ENCODE peak calls at places on chromosome 17, in nine cellular contexts. I is NB4; S is osteocyte; C is ascending aorta; U is fibroblast of villous mesenchyme; O is esophagus squamous epithelium; D is CD8-positive, alpha-beta T cell; K is stomach; B is lower lobe of right lung. G is an unnamed sample.

GRCh38 chr17:61285483-61286320 is 113.9 kb upstream of the TBX2 start:
- DNase-seq in C (no peak), O (no peak), D (no peak), U (peak; percentile 96), K (no peak), S (no peak), B (no peak), I (no peak), G (no peak)

GRCh38 chr17:27807567-27808470 is 7.5 kb upstream of the NOS2 start:
- DNase-seq in S (no peak), K (peak; percentile 49), U (peak; percentile 6), C (no peak), D (peak; percentile 22), O (no peak), B (no peak), I (no peak), G (no peak)

GRCh38 chr17:16374129-16374528 is 6.8 kb upstream of the UBB start:
- DNase-seq in I (no peak), U (peak; percentile 92), B (no peak), O (no peak), D (no peak), S (no peak), K (no peak), C (peak; percentile 80), G (no peak)

GRCh38 chr17:59785091-59785799 is 77.8 kb downstream of the VMP1 start:
- DNase-seq in B (no peak), O (no peak), U (peak; percentile 67), C (no peak), S (no peak), D (no peak), I (peak; percentile 64), K (no peak), G (no peak)

GRCh38 chr17:41695954-41696720 is 7.5 kb downstream of the EIF1 start:
- DNase-seq in C (no peak), K (peak; percentile 48), S (peak; percentile 88), D (peak; percentile 42), U (peak; percentile 87), O (no peak), I (peak; percentile 85), B (no peak), G (no peak)

GRCh38 chr17:65027305-65027704 is 29.2 kb downstream of the GNA13 start:
- DNase-seq in K (no peak), B (no peak), O (no peak), C (no peak), U (peak; percentile 73), D (no peak), S (no peak), I (peak; percentile 70), G (no peak)

GRCh38 chr17:61806941-61807340 is 56.4 kb downstream of the BRIP1 start:
- DNase-seq in I (no peak), B (no peak), C (no peak), S (no peak), O (no peak), U (no peak), K (no peak), D (no peak), G (no peak)

GRCh38 chr17:2423271-2423670 is 22.4 kb upstream of the MNT start:
- DNase-seq in D (no peak), S (no peak), U (no peak), C (no peak), B (no peak), O (no peak), I (no peak), K (no peak), G (no peak)

GRCh38 chr17:35743911-35744328 is 9.1 kb downstream of the GAS2L2 start:
- DNase-seq in K (no peak), B (no peak), D (no peak), O (no peak), S (no peak), U (peak; percentile 48), I (peak; percentile 80), C (no peak), G (no peak)

GRCh38 chr17:74393323-74393942 is 26.1 kb downstream of the GPR142 start:
- DNase-seq in O (no peak), D (no peak), I (peak; percentile 75), U (no peak), S (no peak), C (peak; percentile 72), K (no peak), B (no peak), G (no peak)

GRCh38 chr17:77942111-77942988 is 16.2 kb upstream of the TNRC6C start:
- DNase-seq in I (no peak), U (no peak), C (no peak), K (no peak), B (no peak), D (no peak), S (no peak), O (no peak), G (no peak)

GRCh38 chr17:2794116-2794803 is 2.0 kb upstream of the RAP1GAP2 start:
- DNase-seq in C (no peak), O (no peak), K (no peak), D (no peak), U (no peak), I (peak; percentile 30), S (no peak), B (no peak), G (no peak)

GRCh38 chr17:34709108-34709779 is 129.9 kb downstream of the TMEM132E start:
- DNase-seq in O (no peak), K (no peak), D (no peak), C (no peak), S (no peak), I (no peak), B (no peak), U (no peak), G (no peak)

DNA sequence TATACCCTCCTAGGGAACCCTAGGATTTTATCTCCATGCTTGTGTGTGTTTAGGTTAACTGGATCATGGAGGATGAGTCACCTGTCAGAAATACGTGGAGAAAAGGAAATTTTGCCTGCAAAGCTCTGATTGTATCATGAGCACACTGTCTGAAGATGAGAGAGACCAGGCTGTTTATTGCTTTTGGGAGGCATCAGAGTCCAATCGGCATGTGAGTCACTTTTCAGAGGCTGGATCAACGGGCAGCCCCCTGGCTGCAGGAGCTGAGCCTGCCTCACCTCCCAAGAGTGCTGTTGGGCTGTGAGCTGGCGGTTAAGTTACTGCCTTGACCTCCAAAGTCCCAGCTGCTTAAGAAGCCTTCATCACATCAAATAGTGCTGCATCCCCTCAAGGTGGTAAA is 41.5 kb upstream of the MED9 start:
- DNase-seq in K (no peak), O (no peak), U (peak; percentile 97), C (no peak), I (peak; percentile 65), B (peak; percentile 14), S (no peak), D (no peak), G (no peak)
- TF ChIP-seq CTCF in K (no peak), O (no peak), U (peak; percentile 65), C (no peak), I (no peak), B (no peak), S (no peak), D (no peak), G (no peak)

DNA sequence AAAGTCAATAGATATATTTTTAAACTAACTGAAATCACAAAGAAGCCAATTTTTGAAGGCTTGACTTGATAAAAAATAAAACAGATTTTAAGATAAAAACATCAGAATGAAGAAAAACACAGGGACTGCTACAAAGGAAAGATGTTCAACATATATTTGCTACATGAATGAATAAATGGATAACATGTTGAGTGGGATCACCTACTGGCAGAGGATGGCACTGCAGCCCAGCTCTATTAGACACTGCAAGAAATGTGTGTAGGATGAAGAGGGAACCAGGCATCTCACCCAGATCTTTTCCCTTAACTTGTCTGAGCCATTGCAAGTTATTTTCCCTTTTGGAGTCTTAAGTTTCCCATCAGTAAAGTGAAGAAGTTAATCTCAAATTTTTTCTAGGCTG is 4.2 kb downstream of the AIPL1 start:
- DNase-seq in B (no peak), D (no peak), S (no peak), U (no peak), I (no peak), O (no peak), K (no peak), C (no peak), G (no peak)
- TF ChIP-seq CTCF in B (peak; percentile 21), D (no peak), S (peak; percentile 27), U (peak; percentile 32), I (no peak), O (peak; percentile 44), K (no peak), C (no peak), G (no peak)

GRCh38 chr17:47843391-47843730 is 2.3 kb upstream of the SCRN2 start:
- DNase-seq in U (no peak), I (no peak), C (no peak), B (no peak), D (no peak), O (no peak), S (no peak), K (no peak), G (no peak)

GRCh38 chr17:47840742-47841487 is at the start of gene SCRN2:
- DNase-seq in U (peak; percentile 79), O (peak; percentile 16), I (peak; percentile 87), S (peak; percentile 95), K (peak; percentile 93), C (peak; percentile 94), D (peak; percentile 71), B (peak; percentile 94), G (peak; percentile 76)

GRCh38 chr17:47844230-47844629 is 3.2 kb upstream of the SCRN2 start:
- DNase-seq in D (no peak), I (no peak), C (no peak), U (peak; percentile 26), O (no peak), K (no peak), B (no peak), S (no peak), G (no peak)

GRCh38 chr17:47839899-47840741 is 953 bp downstream of the SCRN2 start:
- DNase-seq in D (no peak), U (no peak), C (no peak), I (no peak), S (no peak), B (no peak), O (no peak), K (no peak), G (no peak)

DNA sequence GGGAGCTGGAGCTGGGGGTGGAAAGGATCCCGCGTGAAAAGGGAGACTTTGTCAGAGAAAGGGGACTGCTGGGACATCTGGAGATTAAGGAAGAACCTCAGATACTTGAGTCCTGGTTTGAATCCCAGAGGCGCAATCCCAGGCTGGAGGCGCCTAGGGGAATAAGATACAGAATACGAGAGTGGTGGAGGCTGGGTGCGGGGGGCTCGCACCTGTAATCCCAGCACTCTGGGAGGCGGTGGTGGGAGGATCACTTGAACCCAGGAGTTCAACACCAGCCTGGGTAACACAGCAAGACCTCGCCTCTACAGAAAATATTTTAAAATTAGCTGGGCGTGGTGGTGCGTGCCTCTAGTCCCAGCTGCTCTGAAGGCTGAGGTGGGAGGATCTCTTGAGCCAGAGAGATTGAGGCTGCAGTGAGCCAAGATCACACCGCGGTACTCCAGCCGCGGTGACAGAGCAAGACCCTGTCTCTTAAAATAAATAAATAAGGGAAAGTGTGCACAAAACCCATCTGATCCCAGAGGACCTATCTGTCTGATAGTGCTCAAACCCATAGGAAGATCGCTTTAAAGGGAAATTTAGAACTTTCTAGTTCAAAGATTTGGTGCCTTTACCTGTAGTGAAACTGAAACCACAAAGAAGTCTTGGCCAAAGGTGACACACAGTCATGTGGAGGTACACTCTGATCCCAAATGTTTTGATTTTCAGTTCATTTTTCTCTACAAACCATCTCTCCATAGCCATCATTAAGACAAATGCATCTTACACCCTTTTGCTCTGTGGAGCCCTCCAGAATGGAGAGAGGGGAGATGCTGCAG is 625 bp upstream of the SCRN2 start:
- DNase-seq in U (no peak), I (no peak), B (no peak), D (no peak), C (no peak), S (no peak), O (no peak), K (no peak), G (no peak)
- TF ChIP-seq CTCF in U (no peak), I (no peak), B (no peak), D (peak; percentile 54), C (no peak), S (no peak), O (no peak), K (no peak), G (no peak)

GRCh38 chr17:19713462-19713861 is 2.9 kb downstream of the SLC47A2 start:
- DNase-seq in I (no peak), B (no peak), U (no peak), C (peak; percentile 45), D (no peak), K (no peak), S (no peak), O (no peak), G (no peak)
- TF ChIP-seq CTCF in I (no peak), B (no peak), U (peak; percentile 20), C (no peak), D (no peak), K (no peak), S (no peak), O (no peak), G (no peak)

G was measured in omental fat pad.